ENCODE peak calls at places on chromosomes 5 and 9, in six cellular contexts. One of them, this sample, is unnamed.

GRCh38 chr9:108133101-108133500 is 643.5 kb upstream of the KLF4 start:
- DNase-seq in glutamatergic neuron: no peak
- DNase-seq in GM06990: no peak
- DNase-seq in foreskin keratinocyte: no peak
- DNase-seq in AG10803: no peak
- DNase-seq in testis: no peak
- DNase-seq in this sample: no peak

GRCh38 chr5:67338416-67338815 is 141.8 kb upstream of the CD180 start:
- DNase-seq in foreskin keratinocyte: no peak
- DNase-seq in glutamatergic neuron: no peak
- DNase-seq in testis: no peak
- DNase-seq in GM06990: no peak
- DNase-seq in AG10803: peak
- DNase-seq in this sample: no peak

GRCh38 chr5:53002491-53002890 is 13.3 kb downstream of the ITGA2 start:
- DNase-seq in AG10803: no peak
- DNase-seq in testis: no peak
- DNase-seq in foreskin keratinocyte: no peak
- DNase-seq in glutamatergic neuron: no peak
- DNase-seq in GM06990: no peak
- DNase-seq in this sample: no peak

GRCh38 chr9:88990721-88991065 is 575 bp upstream of the S1PR3 start:
- DNase-seq in GM06990: no peak
- DNase-seq in foreskin keratinocyte: no peak
- DNase-seq in AG10803: no peak
- DNase-seq in testis: no peak
- DNase-seq in glutamatergic neuron: peak
- DNase-seq in this sample: no peak

GRCh38 chr9:84296146-84296843 is 44.3 kb downstream of the SLC28A3 start:
- DNase-seq in glutamatergic neuron: no peak
- DNase-seq in AG10803: peak
- DNase-seq in foreskin keratinocyte: peak
- DNase-seq in testis: no peak
- DNase-seq in GM06990: peak
- DNase-seq in this sample: peak

GRCh38 chr5:32541241-32541640 is 44.1 kb upstream of the SUB1 start:
- DNase-seq in GM06990: no peak
- DNase-seq in AG10803: no peak
- DNase-seq in foreskin keratinocyte: no peak
- DNase-seq in testis: no peak
- DNase-seq in glutamatergic neuron: no peak
- DNase-seq in this sample: peak

GRCh38 chr5:149221326-149221725 is 50.3 kb upstream of the AFAP1L1 start:
- DNase-seq in foreskin keratinocyte: no peak
- DNase-seq in glutamatergic neuron: no peak
- DNase-seq in GM06990: no peak
- DNase-seq in AG10803: peak
- DNase-seq in testis: no peak
- DNase-seq in this sample: peak

GRCh38 chr9:107513464-107514092 is 24.0 kb upstream of the KLF4 start:
- DNase-seq in AG10803: no peak
- DNase-seq in testis: no peak
- DNase-seq in GM06990: peak
- DNase-seq in glutamatergic neuron: no peak
- DNase-seq in foreskin keratinocyte: no peak
- DNase-seq in this sample: no peak

GRCh38 chr9:32590898-32591297 is 17.9 kb upstream of the NDUFB6 start:
- DNase-seq in AG10803: no peak
- DNase-seq in glutamatergic neuron: no peak
- DNase-seq in foreskin keratinocyte: peak
- DNase-seq in GM06990: no peak
- DNase-seq in testis: no peak
- DNase-seq in this sample: peak

GRCh38 chr9:38009990-38010389 is 59.0 kb downstream of the SHB start:
- DNase-seq in foreskin keratinocyte: no peak
- DNase-seq in AG10803: no peak
- DNase-seq in testis: no peak
- DNase-seq in glutamatergic neuron: no peak
- DNase-seq in GM06990: no peak
- DNase-seq in this sample: no peak

GRCh38 chr5:44827681-44828080 is 18.9 kb downstream of the MRPS30 start:
- DNase-seq in foreskin keratinocyte: peak
- DNase-seq in glutamatergic neuron: no peak
- DNase-seq in GM06990: no peak
- DNase-seq in testis: no peak
- DNase-seq in AG10803: no peak
- DNase-seq in this sample: no peak

GRCh38 chr9:4048441-4048840 is 251.4 kb downstream of the GLIS3 start:
- DNase-seq in testis: no peak
- DNase-seq in AG10803: peak
- DNase-seq in glutamatergic neuron: no peak
- DNase-seq in foreskin keratinocyte: peak
- DNase-seq in GM06990: no peak
- DNase-seq in this sample: peak

GRCh38 chr5:96329294-96329693 is 103.8 kb downstream of the PCSK1 start:
- DNase-seq in glutamatergic neuron: peak
- DNase-seq in AG10803: no peak
- DNase-seq in foreskin keratinocyte: no peak
- DNase-seq in testis: no peak
- DNase-seq in GM06990: no peak
- DNase-seq in this sample: no peak

GRCh38 chr5:126577415-126577814 is 17.6 kb downstream of the ALDH7A1 start:
- DNase-seq in AG10803: no peak
- DNase-seq in GM06990: no peak
- DNase-seq in foreskin keratinocyte: no peak
- DNase-seq in glutamatergic neuron: no peak
- DNase-seq in testis: no peak
- DNase-seq in this sample: no peak

GRCh38 chr5:84411832-84412605 is 27.3 kb upstream of the EDIL3 start:
- DNase-seq in testis: no peak
- DNase-seq in glutamatergic neuron: no peak
- DNase-seq in GM06990: no peak
- DNase-seq in AG10803: peak
- DNase-seq in foreskin keratinocyte: peak
- DNase-seq in this sample: no peak

GRCh38 chr9:121261107-121261460 is 6.9 kb upstream of the GSN start:
- DNase-seq in foreskin keratinocyte: no peak
- DNase-seq in glutamatergic neuron: no peak
- DNase-seq in AG10803: peak
- DNase-seq in GM06990: no peak
- DNase-seq in testis: no peak
- DNase-seq in this sample: no peak

GRCh38 chr9:34636791-34637355 is 714 bp downstream of the SIGMAR1 start:
- DNase-seq in GM06990: no peak
- DNase-seq in AG10803: peak
- DNase-seq in testis: peak
- DNase-seq in foreskin keratinocyte: no peak
- DNase-seq in glutamatergic neuron: no peak
- DNase-seq in this sample: no peak

GRCh38 chr5:1734271-1734907 is 65.2 kb downstream of the MRPL36 start:
- DNase-seq in GM06990: no peak
- DNase-seq in foreskin keratinocyte: no peak
- DNase-seq in AG10803: no peak
- DNase-seq in testis: no peak
- DNase-seq in glutamatergic neuron: no peak
- DNase-seq in this sample: no peak

GRCh38 chr5:149011084-149011483 is 51.8 kb downstream of the SH3TC2 start:
- DNase-seq in GM06990: no peak
- DNase-seq in glutamatergic neuron: no peak
- DNase-seq in foreskin keratinocyte: peak
- DNase-seq in testis: no peak
- DNase-seq in AG10803: peak
- DNase-seq in this sample: peak

GRCh38 chr9:20351715-20352114 is 270.6 kb downstream of the MLLT3 start:
- DNase-seq in testis: no peak
- DNase-seq in AG10803: peak
- DNase-seq in GM06990: no peak
- DNase-seq in foreskin keratinocyte: peak
- DNase-seq in glutamatergic neuron: no peak
- DNase-seq in this sample: no peak

GRCh38 chr9:129640871-129641750 is 840 bp downstream of the ASB6 start:
- DNase-seq in testis: no peak
- DNase-seq in glutamatergic neuron: no peak
- DNase-seq in GM06990: no peak
- DNase-seq in AG10803: no peak
- DNase-seq in foreskin keratinocyte: no peak
- DNase-seq in this sample: no peak

GRCh38 chr5:128667148-128667547 is 129.1 kb upstream of the FBN2 start:
- DNase-seq in glutamatergic neuron: no peak
- DNase-seq in AG10803: no peak
- DNase-seq in GM06990: no peak
- DNase-seq in foreskin keratinocyte: no peak
- DNase-seq in testis: no peak
- DNase-seq in this sample: no peak
- TF ChIP-seq CTCF in glutamatergic neuron: no peak
- TF ChIP-seq CTCF in AG10803: no peak
- TF ChIP-seq CTCF in GM06990: peak
- TF ChIP-seq CTCF in foreskin keratinocyte: peak
- TF ChIP-seq CTCF in testis: no peak
- TF ChIP-seq CTCF in this sample: peak

DNA sequence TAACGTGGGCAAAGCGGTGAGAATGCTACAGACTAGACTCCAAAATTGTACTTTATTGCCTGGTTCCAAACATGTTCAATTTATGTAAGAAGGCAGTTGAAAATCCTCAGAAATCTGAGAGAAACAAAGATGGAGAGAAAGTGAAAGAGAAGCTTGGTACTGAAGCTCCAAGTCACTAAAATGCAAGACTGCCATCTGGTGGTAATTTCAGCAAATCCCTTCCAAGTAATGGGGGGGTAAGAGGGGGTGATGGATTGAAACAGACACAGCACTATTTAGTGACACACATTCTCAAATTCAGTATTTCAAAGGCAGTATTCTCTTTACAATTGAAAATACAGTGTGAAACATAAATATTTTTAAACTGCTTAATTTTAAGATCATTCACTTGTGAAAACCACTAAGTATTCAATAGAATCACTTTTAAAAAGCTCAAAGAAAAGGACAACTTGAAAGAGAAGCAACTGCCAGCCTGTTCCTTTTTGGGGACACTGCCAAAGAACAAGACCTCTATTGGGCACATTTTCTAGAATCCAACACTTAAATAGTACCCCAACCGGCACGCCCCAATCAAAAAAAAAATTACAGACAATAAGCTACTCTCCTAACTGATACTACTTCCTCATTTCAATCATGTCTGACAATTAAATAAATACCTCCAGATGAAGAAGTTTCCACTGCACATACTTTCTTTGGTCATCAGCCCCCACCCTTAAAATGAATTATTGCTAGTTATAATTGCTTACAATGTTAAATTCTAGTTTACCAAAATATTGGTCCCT is 131.5 kb downstream of the AGTPBP1 start:
- DNase-seq in foreskin keratinocyte: peak
- DNase-seq in GM06990: peak
- DNase-seq in AG10803: peak
- DNase-seq in glutamatergic neuron: no peak
- DNase-seq in testis: peak
- DNase-seq in this sample: peak
- TF ChIP-seq CTCF in foreskin keratinocyte: peak
- TF ChIP-seq CTCF in GM06990: peak
- TF ChIP-seq CTCF in AG10803: peak
- TF ChIP-seq CTCF in glutamatergic neuron: peak
- TF ChIP-seq CTCF in testis: peak
- TF ChIP-seq CTCF in this sample: peak

DNA sequence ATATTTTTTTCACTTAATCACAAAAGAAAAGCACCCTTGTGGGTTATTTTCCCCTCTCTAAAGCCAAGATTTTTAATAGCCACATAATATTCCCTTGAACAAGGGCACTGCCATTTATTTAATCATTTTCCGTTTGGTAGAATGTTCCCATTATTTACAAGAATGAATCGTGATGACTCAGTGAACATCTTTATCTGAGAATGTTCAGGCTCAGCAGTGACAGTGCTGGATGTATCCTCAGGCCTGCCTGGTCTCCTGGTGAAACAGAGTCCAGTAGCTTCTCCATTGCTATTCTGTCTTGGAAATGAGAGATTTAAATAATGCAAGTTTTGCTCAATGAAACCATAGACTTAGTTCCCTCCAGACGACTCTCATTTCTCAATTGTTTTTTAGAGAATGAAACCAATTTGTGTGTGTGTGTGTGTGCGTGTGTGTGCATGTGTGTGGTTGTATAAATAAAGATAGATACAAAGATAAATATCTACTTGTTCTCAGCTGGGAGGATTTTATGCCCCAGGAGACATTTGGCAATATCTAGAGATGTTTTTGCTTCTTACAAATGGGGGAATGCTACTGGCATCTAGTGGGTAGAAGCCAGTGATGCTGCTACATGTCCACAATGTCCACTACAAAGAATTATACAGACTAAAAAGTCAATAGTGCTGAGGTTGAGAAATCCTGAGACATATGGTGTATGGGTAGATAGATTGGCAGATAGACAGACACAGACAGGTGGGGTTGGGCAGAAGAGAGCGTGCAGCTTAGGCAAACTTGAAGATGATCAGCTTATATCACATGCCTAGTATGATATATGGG is 55.0 kb downstream of the PAPPA start:
- DNase-seq in GM06990: no peak
- DNase-seq in testis: no peak
- DNase-seq in AG10803: peak
- DNase-seq in foreskin keratinocyte: peak
- DNase-seq in glutamatergic neuron: no peak
- DNase-seq in this sample: peak
- TF ChIP-seq CTCF in GM06990: no peak
- TF ChIP-seq CTCF in testis: no peak
- TF ChIP-seq CTCF in AG10803: peak
- TF ChIP-seq CTCF in foreskin keratinocyte: peak
- TF ChIP-seq CTCF in glutamatergic neuron: no peak
- TF ChIP-seq CTCF in this sample: peak

GRCh38 chr9:133508046-133508445 is 16.7 kb downstream of the MYMK start:
- DNase-seq in AG10803: no peak
- DNase-seq in testis: no peak
- DNase-seq in foreskin keratinocyte: no peak
- DNase-seq in glutamatergic neuron: no peak
- DNase-seq in GM06990: no peak
- DNase-seq in this sample: no peak

GRCh38 chr9:133505186-133505830 is 19.5 kb downstream of the MYMK start:
- DNase-seq in GM06990: no peak
- DNase-seq in AG10803: peak
- DNase-seq in testis: no peak
- DNase-seq in glutamatergic neuron: peak
- DNase-seq in foreskin keratinocyte: no peak
- DNase-seq in this sample: peak

GRCh38 chr9:133507246-133507965 is 17.4 kb downstream of the MYMK start:
- DNase-seq in foreskin keratinocyte: no peak
- DNase-seq in GM06990: no peak
- DNase-seq in testis: no peak
- DNase-seq in glutamatergic neuron: no peak
- DNase-seq in AG10803: no peak
- DNase-seq in this sample: no peak

GRCh38 chr9:133505901-133506652 is 18.7 kb downstream of the MYMK start:
- DNase-seq in GM06990: no peak
- DNase-seq in AG10803: peak
- DNase-seq in foreskin keratinocyte: no peak
- DNase-seq in testis: peak
- DNase-seq in glutamatergic neuron: no peak
- DNase-seq in this sample: no peak

DNA sequence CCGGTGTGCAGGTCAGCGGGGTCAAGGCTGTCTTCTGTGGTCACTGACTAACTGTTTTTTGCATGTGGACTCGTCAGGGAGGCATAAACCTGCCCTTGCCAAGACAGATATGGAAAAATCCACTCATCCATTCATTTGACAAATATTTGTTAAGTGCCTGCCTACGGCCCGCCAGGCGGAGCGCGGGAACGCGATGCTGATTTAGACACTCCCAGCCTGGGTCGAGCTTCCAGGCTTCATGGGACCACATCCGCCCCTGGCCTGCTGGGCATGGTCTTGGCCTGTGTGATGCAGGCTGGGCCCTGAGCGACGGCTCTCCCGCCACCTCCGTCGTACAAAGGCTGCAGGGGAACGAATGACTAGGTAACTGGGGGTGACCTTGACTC is 18.1 kb downstream of the MYMK start:
- DNase-seq in foreskin keratinocyte: no peak
- DNase-seq in glutamatergic neuron: no peak
- DNase-seq in GM06990: no peak
- DNase-seq in testis: peak
- DNase-seq in AG10803: peak
- DNase-seq in this sample: peak
- TF ChIP-seq CTCF in foreskin keratinocyte: no peak
- TF ChIP-seq CTCF in glutamatergic neuron: no peak
- TF ChIP-seq CTCF in GM06990: no peak
- TF ChIP-seq CTCF in testis: no peak
- TF ChIP-seq CTCF in AG10803: peak
- TF ChIP-seq CTCF in this sample: peak

This sample was measured in HFFc6.